ENCODE peak calls at places on chromosomes 7 and 10, in four cellular contexts. B, U, N and O are unnamed samples.

GRCh38 chr10:1881636-1882035 is 144.3 kb upstream of the ADARB2 start:
- DNase-seq in U (no peak), N (no peak), B (no peak), O (no peak)

GRCh38 chr7:74003609-74004008 is 24.4 kb upstream of the ELN start:
- DNase-seq in B (no peak), U (no peak), N (no peak), O (no peak)

GRCh38 chr10:3886191-3886590 is 101.2 kb upstream of the KLF6 start:
- DNase-seq in U (no peak), B (peak), N (peak), O (peak)

GRCh38 chr7:142383826-142384507 is 126.1 kb upstream of the PRSS58 start:
- DNase-seq in N (no peak), B (no peak), U (no peak), O (no peak)

GRCh38 chr7:121328508-121329459 is at the start of gene WNT16:
- DNase-seq in N (no peak), U (no peak), B (no peak), O (no peak)

GRCh38 chr10:36779238-36779846 is 346.1 kb upstream of the ANKRD30A start:
- DNase-seq in N (peak), B (peak), U (no peak), O (peak)

GRCh38 chr10:32962541-32962940 is 4.5 kb upstream of the ITGB1 start:
- DNase-seq in N (no peak), U (no peak), B (no peak), O (no peak)

GRCh38 chr10:82240408-82240807 is 365.4 kb downstream of the NRG3 start:
- DNase-seq in U (no peak), B (no peak), N (no peak), O (no peak)

GRCh38 chr10:102673961-102674511 is 29.8 kb downstream of the TRIM8 start:
- DNase-seq in B (peak), U (peak), N (peak), O (peak)

GRCh38 chr7:95205821-95206220 is 118.5 kb downstream of the PON1 start:
- DNase-seq in N (peak), B (peak), U (no peak), O (peak)

GRCh38 chr7:45982912-45983719 is 62.0 kb upstream of the IGFBP3 start:
- DNase-seq in U (no peak), N (no peak), B (no peak), O (no peak)

GRCh38 chr10:73584737-73585136 is 6.4 kb downstream of the USP54 start:
- DNase-seq in N (peak), B (no peak), U (no peak), O (no peak)

GRCh38 chr10:3497581-3497980 is 287.4 kb downstream of the KLF6 start:
- DNase-seq in B (no peak), U (no peak), N (no peak), O (no peak)

GRCh38 chr10:77837248-77837924 is 89.2 kb downstream of the DLG5 start:
- DNase-seq in B (peak), U (no peak), N (peak), O (peak)

GRCh38 chr10:82982110-82982608 is 1107.2 kb downstream of the NRG3 start:
- DNase-seq in N (peak), B (peak), U (no peak), O (peak)

GRCh38 chr10:86001521-86001920 is 365.1 kb downstream of the GRID1 start:
- DNase-seq in B (no peak), U (no peak), N (no peak), O (no peak)

GRCh38 chr10:79981673-79982485 is 33.0 kb upstream of the SFTPD start:
- DNase-seq in U (no peak), B (no peak), N (peak), O (peak)

GRCh38 chr7:25196132-25196896 is 32.0 kb downstream of the NPVF start:
- DNase-seq in U (no peak), N (no peak), B (no peak), O (peak)

GRCh38 chr10:112382539-112383235 is 8.8 kb downstream of the ACSL5 start:
- DNase-seq in N (no peak), U (no peak), B (no peak), O (no peak)

GRCh38 chr7:15459018-15459621 is 102.7 kb downstream of the AGMO start:
- DNase-seq in U (no peak), N (peak), B (peak), O (peak)

GRCh38 chr7:1973321-1974251 is 259.2 kb downstream of the MAD1L1 start:
- DNase-seq in U (no peak), B (no peak), N (no peak), O (no peak)

GRCh38 chr10:43407576-43408330 is 1.2 kb downstream of the HNRNPF start:
- DNase-seq in B (peak), N (peak), U (peak), O (peak)

GRCh38 chr7:76343931-76344321 is 14.9 kb downstream of the YWHAG start:
- DNase-seq in N (no peak), U (no peak), B (no peak), O (no peak)

GRCh38 chr7:76349313-76349885 is 9.4 kb downstream of the YWHAG start:
- DNase-seq in B (no peak), N (no peak), U (no peak), O (no peak)

GRCh38 chr7:76347710-76348109 is 11.1 kb downstream of the YWHAG start:
- DNase-seq in N (no peak), B (no peak), U (no peak), O (no peak)

GRCh38 chr7:76346097-76346496 is 12.7 kb downstream of the YWHAG start:
- DNase-seq in N (no peak), B (no peak), U (no peak), O (no peak)

GRCh38 chr7:76346778-76347177 is 12.0 kb downstream of the YWHAG start:
- DNase-seq in B (no peak), U (no peak), N (no peak), O (no peak)
- H3K4me3 ChIP-seq in B (no peak), U (no peak), N (no peak), O (no peak)

GRCh38 chr7:149692557-149692982 is 80.8 kb downstream of the ZNF467 start:
- DNase-seq in B (no peak), U (no peak), N (no peak), O (no peak)
- H3K4me3 ChIP-seq in B (peak), U (no peak), N (peak), O (peak)

GRCh38 chr10:44864042-44864436 is 47.1 kb upstream of the TMEM72 start:
- DNase-seq in B (no peak), U (no peak), N (no peak), O (no peak)
- H3K4me3 ChIP-seq in B (peak), U (peak), N (no peak), O (peak)

GRCh38 chr10:69972951-69973350 is 79.7 kb upstream of the MACROH2A2 start:
- DNase-seq in B (no peak), N (no peak), U (no peak), O (no peak)
- H3K4me3 ChIP-seq in B (no peak), N (no peak), U (no peak), O (no peak)

DNA sequence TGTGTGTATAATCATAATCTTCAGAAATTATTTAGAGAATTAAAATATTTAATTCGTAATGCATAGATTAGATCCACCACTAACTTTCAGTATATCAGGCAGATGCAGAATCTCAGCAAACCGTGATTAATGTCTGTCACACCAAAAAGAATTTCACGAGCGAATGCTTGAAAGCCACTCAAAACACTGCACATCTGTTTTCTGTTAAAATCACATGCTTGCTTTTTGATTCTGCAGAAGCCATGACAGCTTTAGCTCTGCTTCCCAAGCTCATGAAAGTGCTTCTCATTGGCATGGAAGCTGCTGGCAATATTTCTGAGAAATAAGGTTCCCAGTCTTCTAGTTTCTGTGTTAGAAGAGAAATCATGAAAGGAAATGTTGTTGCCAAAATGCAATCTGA is 837.8 kb upstream of the LRRN3 start:
- DNase-seq in N (no peak), U (no peak), B (no peak), O (no peak)
- H3K4me3 ChIP-seq in N (no peak), U (no peak), B (no peak), O (no peak)

GRCh38 chr7:54662701-54663100 is 96.3 kb downstream of the SEC61G start:
- DNase-seq in B (no peak), N (no peak), U (no peak), O (no peak)

GRCh38 chr7:54663186-54663585 is 95.8 kb downstream of the SEC61G start:
- DNase-seq in U (no peak), B (no peak), N (no peak), O (no peak)

GRCh38 chr7:54664235-54665228 is 94.5 kb downstream of the SEC61G start:
- DNase-seq in U (no peak), N (peak), B (no peak), O (peak)

GRCh38 chr7:54663603-54664234 is 95.3 kb downstream of the SEC61G start:
- DNase-seq in U (no peak), N (no peak), B (no peak), O (no peak)
- H3K4me3 ChIP-seq in U (peak), N (no peak), B (peak), O (no peak)

DNA sequence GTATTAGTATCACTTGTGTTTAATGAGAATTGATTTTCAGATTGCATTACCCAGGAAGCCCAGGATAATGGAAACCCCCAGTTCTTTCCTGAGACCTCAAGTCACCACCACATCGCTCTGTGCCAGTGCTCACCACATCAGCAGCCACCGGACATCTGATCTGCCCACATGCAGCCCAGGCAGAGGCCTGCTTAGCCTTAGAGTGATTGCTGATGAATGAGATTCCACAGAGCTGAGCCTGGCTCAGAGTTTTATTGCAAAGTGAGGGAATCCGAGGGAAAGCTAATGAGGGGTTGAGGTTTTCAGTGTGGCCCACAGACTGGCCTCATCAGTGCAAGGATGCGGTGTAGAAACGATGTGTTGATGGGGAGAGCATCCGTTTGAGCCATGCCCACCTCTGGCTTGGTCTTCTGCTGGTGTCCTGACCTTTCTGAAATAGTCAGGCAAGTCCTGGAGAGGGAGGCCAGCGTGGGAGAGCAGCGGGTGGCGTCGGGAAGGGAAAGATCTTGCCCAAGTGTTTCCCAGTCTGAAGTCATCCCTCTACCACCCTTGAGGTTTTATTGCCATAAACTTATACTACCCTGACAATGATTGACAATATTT is 120.3 kb downstream of the ITIH5 start:
- DNase-seq in B (no peak), U (no peak), N (no peak), O (no peak)
- H3K4me3 ChIP-seq in B (no peak), U (no peak), N (no peak), O (no peak)

GRCh38 chr7:116730097-116731018 is 58.4 kb downstream of the MET start:
- DNase-seq in N (no peak), B (no peak), U (no peak), O (no peak)

GRCh38 chr7:116733924-116734591 is 62.1 kb downstream of the MET start:
- DNase-seq in B (no peak), U (no peak), N (no peak), O (no peak)

GRCh38 chr7:116732788-116733709 is 61.1 kb downstream of the MET start:
- DNase-seq in N (no peak), B (no peak), U (no peak), O (no peak)

GRCh38 chr7:116731019-116731388 is 59.0 kb downstream of the MET start:
- DNase-seq in U (no peak), B (no peak), N (no peak), O (no peak)

GRCh38 chr7:116731737-116732335 is 59.8 kb downstream of the MET start:
- DNase-seq in U (no peak), B (no peak), N (no peak), O (no peak)
- H3K4me3 ChIP-seq in U (no peak), B (no peak), N (no peak), O (no peak)